ENCODE peak calls at places on chromosomes 4 and X, in ten cellular contexts. L, I, W, X, J, K, F, C, T and B are unnamed samples. For H3K4me1 and H3K9me3, the result is how much of the 10 kb centered on the place peaks cover.

GRCh38 chr4:82555279-82555678 is 6.5 kb downstream of the TMEM150C start:
- DNase-seq in F (no peak), T (no peak), J (no peak), I (no peak), W (no peak), X (no peak), L (no peak), C (no peak), K (peak), B (peak)

GRCh38 chr4:174835536-174835935 is 6.5 kb upstream of the GLRA3 start:
- DNase-seq in J (no peak), W (no peak), T (no peak), L (peak), C (no peak), X (no peak), F (no peak), K (no peak), I (no peak), B (no peak)

GRCh38 chr4:3685081-3685645 is 81.0 kb upstream of the ADRA2C start:
- DNase-seq in I (no peak), L (no peak), J (peak), T (no peak), K (no peak), W (no peak), X (no peak), F (no peak), C (no peak), B (no peak)

GRCh38 chrX:108420481-108420880 is 17.7 kb downstream of the COL4A6 start:
- DNase-seq in L (no peak), T (no peak), X (no peak), K (no peak), W (no peak), I (no peak), F (no peak), C (no peak), J (no peak), B (no peak)

GRCh38 chr4:41362647-41363383 is 106.1 kb downstream of the UCHL1 start:
- DNase-seq in X (no peak), J (no peak), L (no peak), C (no peak), W (no peak), T (no peak), F (no peak), K (no peak), I (peak), B (no peak)

GRCh38 chr4:73662709-73663546 is 42.7 kb upstream of the RASSF6 start:
- DNase-seq in C (peak), F (no peak), T (no peak), W (no peak), K (peak), I (peak), X (peak), J (no peak), L (peak), B (peak)

GRCh38 chr4:72449705-72450104 is 119.3 kb downstream of the ADAMTS3 start:
- DNase-seq in K (no peak), J (no peak), I (no peak), L (no peak), C (no peak), W (no peak), X (peak), F (no peak), T (no peak), B (no peak)

GRCh38 chr4:73780243-73780642 is 39.9 kb downstream of the CXCL8 start:
- DNase-seq in K (no peak), L (no peak), X (no peak), C (no peak), F (no peak), I (no peak), W (no peak), T (no peak), J (no peak), B (no peak)

GRCh38 chr4:77618383-77619241 is 13.0 kb downstream of the CXCL13 start:
- DNase-seq in T (peak), J (no peak), I (peak), C (peak), K (peak), W (peak), F (peak), L (peak), X (peak), B (peak)

GRCh38 chrX:44872319-44872816 is 620 bp upstream of the KDM6A start:
- DNase-seq in W (peak), T (peak), F (peak), J (no peak), I (peak), L (peak), X (peak), C (no peak), K (peak), B (no peak)

GRCh38 chrX:14694631-14695030 is 165.3 kb downstream of the GLRA2 start:
- DNase-seq in C (no peak), I (no peak), W (no peak), F (no peak), K (no peak), T (no peak), L (peak), J (no peak), X (peak), B (no peak)

GRCh38 chr4:166174717-166175510 is 301.9 kb downstream of the TLL1 start:
- DNase-seq in J (no peak), L (peak), X (no peak), T (no peak), C (peak), K (peak), I (peak), W (no peak), F (no peak), B (no peak)

GRCh38 chr4:66052426-66052825 is 382.1 kb upstream of the EPHA5 start:
- DNase-seq in L (no peak), K (no peak), T (no peak), J (no peak), I (no peak), C (no peak), F (no peak), X (no peak), W (no peak), B (no peak)
- H3K4me1 ChIP-seq in L (under half), K (under half), T (under half), J (under half), I (under half), C (under half), F (under half), X (under half), W (under half), B (under half)

DNA sequence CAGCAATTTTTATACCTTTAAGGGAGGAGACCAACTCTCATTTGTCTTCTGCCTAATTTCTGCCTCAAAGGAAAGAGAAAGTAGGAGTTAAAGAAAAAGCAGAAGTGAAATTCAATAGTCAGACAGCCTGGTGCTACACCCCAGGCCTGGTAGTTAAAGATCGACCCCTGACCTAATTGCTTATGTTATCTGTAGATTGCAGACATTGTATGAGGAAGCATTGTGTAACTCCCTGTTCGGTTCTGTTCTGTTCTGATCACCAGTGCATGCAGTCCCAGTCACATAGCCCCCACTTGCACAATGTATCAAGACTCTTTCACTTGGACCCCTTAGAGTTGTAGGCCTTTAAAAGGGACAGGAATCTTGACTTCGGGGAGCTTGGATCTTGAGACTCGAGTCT is 335.9 kb upstream of the AR start:
- DNase-seq in K (no peak), C (no peak), W (no peak), T (no peak), F (no peak), X (no peak), J (no peak), I (no peak), L (no peak), B (no peak)
- H3K9me3 ChIP-seq in K (under half), C (under half), W (under half), T (under half), F (under half), X (under half), J (under half), I (under half), L (under half), B (under half)

DNA sequence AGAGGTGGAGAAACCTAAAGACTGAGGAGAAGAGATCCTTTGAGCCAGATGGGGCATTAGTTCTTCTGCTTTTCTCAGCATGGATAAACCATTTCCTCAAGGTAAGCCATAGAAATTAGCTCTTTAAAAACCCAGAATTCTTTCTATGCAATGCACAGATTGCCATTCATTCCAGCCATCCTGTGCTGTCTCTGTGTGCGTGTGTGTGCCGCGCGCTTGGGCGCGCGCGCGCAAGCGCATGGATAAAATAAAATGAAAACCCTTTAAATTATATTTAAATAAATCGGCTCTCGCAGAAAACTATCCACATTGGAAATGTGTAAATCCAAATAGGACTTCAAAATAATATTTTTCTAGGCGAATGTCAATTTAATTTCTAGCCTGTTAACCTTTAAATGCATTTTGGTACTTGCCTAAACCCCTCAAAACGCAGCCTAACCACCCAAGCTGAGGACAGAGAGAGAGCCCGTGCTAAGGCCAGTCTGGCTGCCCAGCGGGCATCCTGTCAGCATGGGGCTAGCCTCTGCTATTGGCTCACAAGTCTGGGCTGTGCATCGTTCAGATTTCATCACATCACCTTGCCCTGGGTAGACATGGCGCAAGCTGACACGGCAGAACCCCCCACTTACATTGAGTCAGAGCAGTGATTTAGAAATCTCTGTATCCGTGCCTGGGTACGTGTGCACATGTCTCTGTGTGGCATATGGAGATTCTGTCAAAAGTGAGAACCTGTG is 112.9 kb upstream of the VAMP7 start:
- DNase-seq in W (no peak), J (peak), I (peak), X (peak), T (no peak), C (peak), L (no peak), F (no peak), K (no peak), B (no peak)
- H3K4me3 ChIP-seq in W (no peak), J (peak), I (peak), X (peak), T (no peak), C (peak), L (no peak), F (peak), K (peak), B (no peak)

GRCh38 chr4:67700119-67700873 is 659 bp downstream of the UBA6 start:
- DNase-seq in F (no peak), K (peak), C (no peak), X (peak), I (peak), L (peak), W (no peak), J (no peak), T (no peak), B (peak)
- H3K4me1 ChIP-seq in F (under half), K (under half), C (under half), X (under half), I (under half), L (under half), W (under half), J (under half), T (under half), B (under half)

GRCh38 chrX:115929480-115929879 is 241.1 kb upstream of the AGTR2 start:
- DNase-seq in X (no peak), L (no peak), I (no peak), K (no peak), W (no peak), F (no peak), T (no peak), C (no peak), J (no peak), B (no peak)
- H3K9me3 ChIP-seq in X (under half), L (under half), I (half or more), K (under half), W (under half), F (under half), T (under half), C (under half), J (under half), B (under half)

DNA sequence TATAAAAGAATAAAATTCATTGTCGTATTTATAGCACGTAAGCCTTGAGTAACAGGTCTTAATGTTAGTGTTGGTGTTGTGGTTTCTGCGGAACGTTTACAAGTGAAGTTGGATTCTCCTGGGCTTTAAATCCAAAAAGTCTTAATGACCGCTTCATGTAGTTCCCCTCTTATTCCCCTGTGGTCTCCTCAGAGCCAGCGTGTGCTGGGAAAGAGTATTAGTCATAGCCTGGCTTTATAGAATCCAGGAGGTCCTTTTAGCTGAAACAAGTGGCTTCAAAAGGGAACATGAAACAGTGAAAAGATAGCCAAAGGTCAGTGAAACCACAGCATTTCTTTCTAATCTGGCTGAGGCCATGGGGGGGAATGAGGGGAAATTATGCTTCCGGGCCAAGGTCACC is 79.1 kb downstream of the CLCN4 start:
- DNase-seq in I (peak), T (no peak), L (no peak), J (no peak), F (no peak), K (no peak), C (no peak), X (peak), W (no peak), B (peak)
- H3K4me3 ChIP-seq in I (no peak), T (no peak), L (no peak), J (no peak), F (no peak), K (no peak), C (no peak), X (no peak), W (no peak), B (no peak)